ENCODE peak calls at places on chromosomes 11 and 22, in five cellular contexts. M, F, S, R and G are unnamed samples. For H3K4me1, the result is how much of the 10 kb centered on the place peaks cover.

GRCh38 chr11:10376061-10376460 is 71.2 kb downstream of the ADM start:
- DNase-seq in M (peak), F (no peak), S (no peak), R (no peak), G (no peak)

GRCh38 chr22:20436309-20437252 is 1.0 kb downstream of the SCARF2 start:
- DNase-seq in M (peak), F (no peak), S (no peak), R (no peak), G (no peak)

GRCh38 chr11:128891410-128891861 is 280 bp downstream of the KCNJ5 start:
- DNase-seq in M (peak), F (no peak), S (no peak), R (no peak), G (no peak)

GRCh38 chr11:118913411-118914125 is 12.2 kb downstream of the BCL9L start:
- DNase-seq in M (no peak), F (no peak), S (no peak), R (no peak), G (no peak)

GRCh38 chr11:6240139-6240538 is 1.2 kb downstream of the CNGA4 start:
- DNase-seq in M (no peak), F (no peak), S (no peak), R (no peak), G (no peak)

GRCh38 chr11:63764712-63765631 is 3.6 kb downstream of the ZFTA start:
- DNase-seq in M (peak), F (no peak), S (no peak), R (peak), G (peak)

GRCh38 chr22:30286813-30287625 is 2.3 kb downstream of the CASTOR1 start:
- DNase-seq in M (peak), F (peak), S (peak), R (peak), G (peak)

GRCh38 chr22:31533391-31533790 is 37.1 kb downstream of the SFI1 start:
- DNase-seq in M (no peak), F (no peak), S (no peak), R (no peak), G (no peak)

GRCh38 chr22:20652130-20652529 is 121.8 kb upstream of the SERPIND1 start:
- DNase-seq in M (no peak), F (no peak), S (no peak), R (no peak), G (no peak)

GRCh38 chr22:19085233-19086043 is 36.8 kb downstream of the DGCR2 start:
- DNase-seq in M (no peak), F (no peak), S (no peak), R (no peak), G (no peak)

GRCh38 chr11:10311802-10312201 is 6.9 kb downstream of the ADM start:
- DNase-seq in M (no peak), F (no peak), S (no peak), R (no peak), G (no peak)

GRCh38 chr11:88103337-88104206 is 71.7 kb downstream of the RAB38 start:
- DNase-seq in M (no peak), F (no peak), S (no peak), R (peak), G (peak)

GRCh38 chr22:45318558-45319318 is 9.0 kb downstream of the FAM118A start:
- DNase-seq in M (peak), F (no peak), S (no peak), R (no peak), G (no peak)

GRCh38 chr11:75204012-75204674 is 36.4 kb upstream of the TPBGL start:
- DNase-seq in M (no peak), F (no peak), S (no peak), R (no peak), G (no peak)

GRCh38 chr11:73262851-73263495 is 9.2 kb upstream of the P2RY6 start:
- DNase-seq in M (no peak), F (no peak), S (no peak), R (no peak), G (no peak)

GRCh38 chr11:92376146-92376599 is 151.6 kb downstream of the FAT3 start:
- DNase-seq in M (no peak), F (no peak), S (no peak), R (no peak), G (no peak)

GRCh38 chr11:28049338-28050216 is 58.4 kb downstream of the KIF18A start:
- DNase-seq in M (no peak), F (no peak), S (no peak), R (no peak), G (no peak)

GRCh38 chr11:131980878-131981668 is 610.7 kb downstream of the NTM start:
- DNase-seq in M (no peak), F (no peak), S (no peak), R (no peak), G (no peak)

GRCh38 chr11:69558519-69558941 is 77.1 kb downstream of the LINC01488 start:
- DNase-seq in M (no peak), F (no peak), S (no peak), R (no peak), G (no peak)

DNA sequence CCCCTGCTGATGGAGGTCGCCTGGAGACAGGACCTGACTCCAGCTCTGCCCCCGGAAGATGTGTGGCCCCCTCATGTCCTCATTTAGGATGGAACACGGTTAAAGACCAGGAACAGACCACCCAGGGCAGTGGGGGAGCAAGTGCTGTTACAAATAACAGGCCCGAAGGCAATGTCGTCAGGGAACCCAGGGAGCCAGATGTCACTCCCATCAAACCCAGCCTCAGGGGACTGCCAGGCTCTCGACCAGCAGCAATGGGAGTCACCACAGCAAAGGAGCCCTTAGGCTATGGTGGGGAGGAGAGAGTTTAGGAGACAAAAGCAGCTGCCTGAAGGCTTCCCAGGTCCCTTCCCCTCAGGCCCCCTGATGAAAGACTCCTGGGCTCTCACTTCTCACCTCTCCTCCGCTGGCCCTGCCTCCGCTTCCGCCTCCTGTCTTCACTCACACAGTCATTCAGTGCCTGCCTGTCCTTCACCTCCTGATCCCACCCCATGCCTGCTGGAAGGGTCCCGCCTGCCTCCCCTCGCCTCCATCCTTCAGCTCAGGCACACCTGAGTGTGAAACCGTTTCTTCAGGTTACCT is 4.4 kb downstream of the RPS19BP1 start:
- DNase-seq in M (peak), F (no peak), S (no peak), R (no peak), G (peak)
- H3K4me1 ChIP-seq in M (under half), F (half or more), S (half or more), R (half or more), G (half or more)

DNA sequence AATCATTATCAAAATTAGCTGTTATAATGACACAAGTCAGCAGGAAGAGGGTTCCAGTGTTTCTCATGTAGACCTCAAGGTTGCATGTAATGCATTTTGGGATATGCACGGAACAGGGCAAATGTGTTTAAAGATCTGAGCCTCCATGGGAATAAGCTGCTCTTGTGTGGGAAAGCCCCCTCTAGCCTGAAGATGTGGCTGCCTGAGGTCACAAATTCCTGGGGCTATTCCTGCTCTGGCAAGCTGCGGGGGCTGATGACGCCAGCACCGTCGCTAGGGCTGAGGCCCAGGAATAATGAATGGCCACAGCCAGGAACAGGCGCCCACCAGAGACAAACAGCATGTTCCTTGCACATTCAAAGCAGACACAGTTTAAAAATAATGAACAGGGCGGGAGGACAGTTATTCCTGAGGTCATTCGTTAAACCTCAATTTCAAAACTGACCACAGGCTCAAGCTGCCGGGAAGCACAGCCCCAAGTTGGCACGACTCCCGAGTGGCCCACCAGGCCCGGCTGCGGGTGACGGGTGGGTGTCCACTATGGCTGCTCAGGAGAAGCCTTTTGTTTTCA is 11.7 kb downstream of the OSBPL5 start:
- DNase-seq in M (peak), F (no peak), S (peak), R (peak), G (peak)
- H3K4me1 ChIP-seq in M (under half), F (half or more), S (half or more), R (half or more), G (under half)

GRCh38 chr11:77201370-77201769 is 73.3 kb downstream of the MYO7A start:
- DNase-seq in M (peak), F (no peak), S (no peak), R (no peak), G (no peak)
- H3K4me1 ChIP-seq in M (under half), F (under half), S (under half), R (under half), G (under half)

DNA sequence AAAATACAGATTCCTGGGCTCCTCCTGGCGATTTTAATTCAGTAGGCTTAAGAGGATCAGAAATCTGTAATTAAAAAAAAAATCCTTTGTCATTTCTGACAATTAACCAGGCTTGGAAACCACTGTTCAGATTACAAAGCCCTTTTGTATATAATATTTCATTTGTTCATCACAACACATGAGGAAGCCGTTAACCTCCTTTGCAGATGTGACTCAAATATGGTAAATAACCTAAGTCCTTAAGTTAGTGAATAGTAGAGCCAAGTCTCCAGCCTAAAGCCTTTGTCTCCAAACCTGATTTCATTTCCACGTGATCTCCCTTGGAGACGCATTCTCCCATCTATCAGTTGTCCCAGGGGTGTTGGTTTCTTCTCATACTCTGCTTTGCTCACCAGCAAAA is 67.6 kb downstream of the UBASH3B start:
- DNase-seq in M (no peak), F (no peak), S (no peak), R (no peak), G (no peak)
- H3K4me1 ChIP-seq in M (under half), F (under half), S (under half), R (half or more), G (under half)

GRCh38 chr11:117091753-117092477 is 6.3 kb downstream of the SIK3 start:
- DNase-seq in M (no peak), F (no peak), S (no peak), R (no peak), G (no peak)
- H3K4me1 ChIP-seq in M (under half), F (half or more), S (under half), R (half or more), G (under half)

DNA sequence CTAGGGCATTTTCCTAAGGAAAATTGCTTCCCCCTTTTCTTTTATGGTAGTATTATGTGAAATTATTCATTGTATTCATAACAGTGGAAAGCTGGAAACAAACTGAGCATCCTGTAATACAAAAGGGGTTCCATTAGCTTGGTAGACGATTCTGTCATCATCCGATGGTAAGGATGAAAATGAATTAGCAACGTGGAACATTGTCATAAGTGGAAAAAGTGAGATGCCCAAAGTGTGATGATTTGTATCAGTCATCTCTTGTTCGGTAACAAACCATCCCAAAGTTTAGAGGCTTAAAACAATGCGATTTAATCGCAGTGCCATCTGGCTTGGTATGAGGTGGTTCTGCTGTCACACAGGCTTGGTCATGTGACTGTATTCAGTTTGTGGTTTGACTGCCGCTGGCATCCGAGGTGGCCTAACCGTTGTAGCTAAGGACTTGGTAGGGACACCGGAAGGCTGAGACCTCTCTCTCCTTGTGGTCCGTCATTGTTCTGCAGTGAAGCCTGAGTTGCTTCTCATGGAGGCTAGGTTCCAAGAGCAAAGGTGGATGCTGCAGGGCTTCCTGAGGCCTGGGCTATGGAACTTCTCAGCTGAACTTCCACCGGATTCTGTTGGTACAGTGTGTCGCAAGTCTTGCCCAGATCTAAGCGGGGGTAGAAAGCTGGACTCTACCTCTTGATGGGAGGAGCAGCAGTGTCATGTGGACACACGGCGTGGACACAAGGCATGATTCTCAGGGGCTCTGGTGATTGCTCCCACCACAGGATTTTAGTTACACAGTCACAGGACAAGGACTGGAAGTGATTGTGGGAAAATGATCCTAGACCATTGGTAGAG is 36.2 kb downstream of the BCR start:
- DNase-seq in M (peak), F (no peak), S (no peak), R (no peak), G (no peak)
- H3K4me1 ChIP-seq in M (under half), F (half or more), S (under half), R (half or more), G (half or more)

GRCh38 chr22:37640591-37641250 is 1.3 kb downstream of the SH3BP1 start:
- DNase-seq in M (no peak), F (no peak), S (no peak), R (no peak), G (peak)
- H3K4me1 ChIP-seq in M (under half), F (half or more), S (under half), R (half or more), G (under half)

DNA sequence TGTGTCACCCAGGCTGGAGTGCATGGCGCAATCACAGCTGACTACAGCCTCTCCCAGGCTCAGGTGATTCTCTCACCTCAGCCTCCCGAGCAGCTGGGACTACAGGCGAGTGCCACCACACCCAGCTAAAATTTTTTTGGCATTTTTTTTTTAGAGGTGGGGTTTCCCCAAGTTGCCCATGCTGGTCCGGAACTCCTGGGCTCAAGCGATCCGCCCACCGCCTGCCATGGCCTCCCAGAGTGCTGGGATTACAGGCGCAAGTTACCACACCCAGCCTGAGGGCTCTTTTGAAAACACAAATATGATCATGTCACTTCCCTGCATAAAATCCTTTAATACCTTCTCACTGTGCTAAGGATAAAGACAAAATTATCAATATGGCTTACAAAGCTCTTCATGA is 88.1 kb downstream of the MAML2 start:
- DNase-seq in M (no peak), F (no peak), S (no peak), R (no peak), G (no peak)
- H3K4me1 ChIP-seq in M (under half), F (half or more), S (under half), R (half or more), G (half or more)